ENCODE peak calls at places on chromosomes 5 and 9, in four cellular contexts. R, O, N and J are unnamed samples.

GRCh38 chr9:128001411-128002298 is 20.9 kb upstream of the EEIG1 start:
- DNase-seq in R (no peak), O (peak), N (no peak), J (no peak)

GRCh38 chr9:95044731-95045508 is 272.6 kb downstream of the FANCC start:
- DNase-seq in R (no peak), O (no peak), N (no peak), J (no peak)

GRCh38 chr5:89313044-89313443 is 430.1 kb upstream of the MEF2C start:
- DNase-seq in R (peak), O (no peak), N (no peak), J (peak)

GRCh38 chr5:14676320-14676719 is 11.8 kb downstream of the OTULIN start:
- DNase-seq in R (no peak), O (no peak), N (no peak), J (no peak)

GRCh38 chr9:135693265-135693664 is 6.0 kb downstream of the SOHLH1 start:
- DNase-seq in R (no peak), O (no peak), N (no peak), J (no peak)

GRCh38 chr9:93955356-93956182 is 414 bp upstream of the BARX1 start:
- DNase-seq in R (no peak), O (no peak), N (no peak), J (peak)

GRCh38 chr5:109105631-109106267 is 304.0 kb downstream of the PJA2 start:
- DNase-seq in R (no peak), O (no peak), N (no peak), J (peak)

GRCh38 chr9:116899337-116900006 is 212.4 kb downstream of the TRIM32 start:
- DNase-seq in R (no peak), O (no peak), N (no peak), J (no peak)

GRCh38 chr9:93268551-93269314 is 84.8 kb downstream of the WNK2 start:
- DNase-seq in R (no peak), O (no peak), N (no peak), J (no peak)

GRCh38 chr9:28093141-28093540 is 519.9 kb upstream of the C9orf72 start:
- DNase-seq in R (no peak), O (no peak), N (no peak), J (no peak)

GRCh38 chr9:93224591-93224990 is 40.7 kb downstream of the WNK2 start:
- DNase-seq in R (peak), O (no peak), N (peak), J (no peak)

GRCh38 chr9:120944434-120945125 is 18.0 kb upstream of the TRAF1 start:
- DNase-seq in R (no peak), O (no peak), N (no peak), J (no peak)

GRCh38 chr9:117555964-117556629 is 141.2 kb upstream of the ASTN2 start:
- DNase-seq in R (no peak), O (peak), N (peak), J (peak)

GRCh38 chr5:95554331-95554646 is 488 bp downstream of the SKIC3 start:
- DNase-seq in R (no peak), O (no peak), N (no peak), J (no peak)

GRCh38 chr5:153952893-153953292 is 85.8 kb downstream of the FAM114A2 start:
- DNase-seq in R (no peak), O (no peak), N (no peak), J (no peak)

GRCh38 chr5:172110921-172111873 is 76.8 kb downstream of the STK10 start:
- DNase-seq in R (no peak), O (peak), N (no peak), J (no peak)

GRCh38 chr5:115586525-115587146 is 15.6 kb downstream of the TICAM2 start:
- DNase-seq in R (no peak), O (peak), N (peak), J (no peak)

GRCh38 chr9:2486988-2487387 is 134.6 kb upstream of the VLDLR start:
- DNase-seq in R (no peak), O (no peak), N (no peak), J (no peak)

GRCh38 chr9:4397917-4398316 is 92.4 kb upstream of the SLC1A1 start:
- DNase-seq in R (no peak), O (no peak), N (no peak), J (no peak)

GRCh38 chr5:13943691-13944090 is 797 bp downstream of the DNAH5 start:
- DNase-seq in R (no peak), O (no peak), N (no peak), J (no peak)

GRCh38 chr9:130128251-130128650 is 44.0 kb upstream of the NCS1 start:
- DNase-seq in R (no peak), O (no peak), N (no peak), J (no peak)

GRCh38 chr5:37831821-37832524 is 7.9 kb downstream of the GDNF start:
- DNase-seq in R (no peak), O (no peak), N (peak), J (no peak)

GRCh38 chr5:170184007-170184687 is 48.6 kb upstream of the C5orf58 start:
- DNase-seq in R (peak), O (peak), N (peak), J (peak)

GRCh38 chr9:85425153-85425611 is 316.6 kb downstream of the AGTPBP1 start:
- DNase-seq in R (peak), O (peak), N (peak), J (peak)

GRCh38 chr5:176713409-176713808 is 66.1 kb downstream of the TSPAN17 start:
- DNase-seq in R (no peak), O (no peak), N (no peak), J (no peak)

GRCh38 chr9:104232781-104233341 is 138.8 kb downstream of the SMC2 start:
- DNase-seq in R (no peak), O (no peak), N (no peak), J (no peak)

GRCh38 chr5:132233811-132234683 is 6.4 kb upstream of the P4HA2 start:
- DNase-seq in R (no peak), O (no peak), N (no peak), J (no peak)

GRCh38 chr9:91884746-91885687 is 65.0 kb downstream of the ROR2 start:
- DNase-seq in R (no peak), O (no peak), N (peak), J (no peak)

GRCh38 chr9:72772641-72773040 is 180.2 kb downstream of the ALDH1A1 start:
- DNase-seq in R (no peak), O (no peak), N (no peak), J (no peak)

GRCh38 chr9:15834541-15834940 is 281.7 kb downstream of the CCDC171 start:
- DNase-seq in R (no peak), O (no peak), N (no peak), J (no peak)

GRCh38 chr9:110152704-110153374 is 55.1 kb downstream of the C9orf152 start:
- DNase-seq in R (peak), O (peak), N (peak), J (peak)

GRCh38 chr5:97658116-97658900 is 475.3 kb upstream of the RIOK2 start:
- DNase-seq in R (no peak), O (no peak), N (no peak), J (no peak)

GRCh38 chr9:107491081-107492053 is 1.8 kb upstream of the KLF4 start:
- DNase-seq in R (no peak), O (no peak), N (no peak), J (no peak)

GRCh38 chr5:175690025-175690424 is 32.2 kb downstream of the HRH2 start:
- DNase-seq in R (no peak), O (no peak), N (no peak), J (no peak)

GRCh38 chr5:34015120-34015807 is 7.4 kb upstream of the AMACR start:
- DNase-seq in R (no peak), O (no peak), N (no peak), J (no peak)

GRCh38 chr5:166240705-166241104 is 2050.7 kb upstream of the WWC1 start:
- DNase-seq in R (no peak), O (no peak), N (no peak), J (no peak)

GRCh38 chr5:110665184-110665726 is 61.2 kb downstream of the TMEM232 start:
- DNase-seq in R (no peak), O (no peak), N (no peak), J (no peak)

DNA sequence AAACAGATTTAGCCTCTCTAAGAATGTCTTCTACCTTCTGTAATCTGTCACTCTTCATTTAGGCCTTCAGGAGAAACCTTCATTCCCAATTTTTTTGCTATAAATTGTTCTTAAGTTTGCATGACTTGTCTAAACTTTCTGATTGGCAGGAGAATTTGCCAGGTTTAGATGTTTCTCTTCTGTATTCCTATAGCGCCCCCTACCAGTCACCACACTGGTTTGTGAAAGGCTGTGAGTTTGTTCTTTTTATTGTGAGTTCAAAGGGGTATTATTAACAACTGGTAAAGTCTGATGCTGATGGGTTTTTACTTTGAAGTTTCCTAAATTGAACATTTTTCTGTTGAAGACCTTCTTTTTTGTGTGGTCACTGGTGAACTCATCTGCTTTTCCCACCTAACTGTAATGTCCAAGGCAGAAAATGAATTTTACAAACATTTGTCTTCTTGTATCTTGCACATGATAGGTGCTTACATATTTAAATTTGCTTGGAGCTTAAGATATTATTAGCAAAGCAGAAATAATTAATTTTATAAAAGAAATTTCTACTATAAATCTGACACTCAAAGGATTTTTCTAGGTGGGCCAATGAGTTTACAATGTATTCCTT is 18.4 kb upstream of the F2RL2 start:
- DNase-seq in R (peak), O (peak), N (peak), J (peak)
- TF ChIP-seq TCF7L2 in R (no peak), O (no peak), N (no peak), J (no peak)

DNA sequence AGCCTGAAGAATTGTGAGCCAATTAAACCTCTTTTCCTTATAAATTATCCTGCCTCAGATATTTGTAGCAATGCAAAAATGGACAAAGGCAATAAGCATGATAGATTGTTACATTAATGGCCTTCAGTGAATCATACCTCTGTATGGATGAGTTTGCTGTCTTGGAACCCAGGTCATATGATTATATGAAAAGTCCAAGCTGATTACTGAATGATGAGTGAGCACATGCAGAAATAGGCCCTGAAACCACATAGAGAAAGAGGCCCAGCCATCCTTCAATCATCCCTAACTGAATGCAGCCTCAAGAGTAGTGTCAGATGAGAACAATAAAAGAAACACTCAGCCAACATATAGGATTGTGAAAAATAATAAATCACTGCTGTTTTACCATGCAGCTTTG is 36.5 kb upstream of the SHISAL2B start:
- DNase-seq in R (no peak), O (no peak), N (no peak), J (no peak)
- TF ChIP-seq REST in R (no peak), O (no peak), N (no peak), J (no peak)

DNA sequence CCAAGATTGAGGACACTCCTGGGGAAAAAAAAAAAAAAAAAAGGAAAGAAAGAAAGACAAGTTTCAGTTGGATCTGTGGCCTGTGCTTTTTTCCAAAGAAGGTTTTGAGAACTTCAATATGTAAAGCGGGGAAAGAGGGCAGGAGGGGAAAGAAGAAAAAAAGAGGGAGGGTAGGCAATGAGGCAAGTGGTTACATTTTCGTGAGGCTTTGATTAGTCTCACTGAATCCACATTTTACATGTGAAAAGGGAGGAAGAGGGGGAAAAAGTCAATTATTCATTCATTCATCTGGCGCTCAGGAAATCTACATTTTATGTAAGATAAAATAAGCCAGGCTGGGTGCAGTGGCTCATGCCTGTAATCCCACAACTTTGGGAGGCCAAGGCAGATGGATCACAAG is 315.2 kb upstream of the PAPPA start:
- DNase-seq in R (no peak), O (no peak), N (no peak), J (no peak)
- H3K27ac ChIP-seq in R (no peak), O (no peak), N (no peak), J (no peak)

GRCh38 chr5:149667084-149667826 is 62.9 kb upstream of the PPARGC1B start:
- DNase-seq in R (peak), O (peak), N (peak), J (peak)
- TF ChIP-seq TCF7L2 in R (no peak), O (no peak), N (no peak), J (no peak)

GRCh38 chr5:159263569-159263905 is 447 bp downstream of the UBLCP1 start:
- DNase-seq in R (no peak), O (no peak), N (no peak), J (no peak)
- TF ChIP-seq REST in R (no peak), O (no peak), N (no peak), J (no peak)

GRCh38 chr5:127303404-127303803 is 12.8 kb downstream of the MEGF10 start:
- DNase-seq in R (no peak), O (no peak), N (no peak), J (no peak)
- H3K27ac ChIP-seq in R (no peak), O (no peak), N (no peak), J (no peak)

DNA sequence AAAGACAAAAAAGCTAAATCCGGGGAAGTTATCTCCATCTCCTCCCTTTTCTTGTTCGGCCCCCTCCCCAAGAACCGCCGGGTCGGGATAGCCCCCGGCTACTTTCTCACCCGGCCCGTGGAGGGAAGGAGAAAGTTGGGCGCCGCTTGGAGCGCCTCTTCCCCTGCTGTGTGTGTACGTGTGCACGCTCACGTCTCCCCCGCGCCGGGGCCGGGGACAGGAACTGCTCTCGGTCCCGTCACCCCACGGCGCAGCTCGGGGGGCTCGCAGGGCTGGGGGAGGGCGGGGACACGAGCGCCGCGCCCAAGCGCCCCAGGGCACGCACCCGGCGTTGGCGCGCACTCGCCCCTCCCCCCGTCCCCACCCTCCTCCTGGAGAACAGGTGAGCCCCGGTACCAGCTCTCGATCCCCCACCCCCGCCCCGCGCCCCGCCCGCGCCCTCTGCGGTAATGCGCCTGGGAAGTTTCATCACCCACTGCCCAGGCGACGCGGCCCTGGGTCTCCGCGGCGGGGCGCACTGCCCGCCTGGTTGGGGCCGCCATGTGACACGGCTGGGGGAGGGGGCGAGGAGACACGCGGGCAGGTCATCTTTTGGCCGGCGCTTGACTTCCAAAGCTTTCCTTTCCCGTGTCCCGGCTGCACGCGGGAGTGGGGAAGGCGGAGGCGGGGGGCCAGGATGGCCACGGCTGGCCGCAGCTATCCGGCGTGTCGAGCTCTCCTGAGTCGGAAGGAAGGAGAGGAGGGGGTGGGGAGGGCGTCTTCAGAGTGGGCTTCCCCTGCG is 1.3 kb upstream of the STC2 start:
- DNase-seq in R (peak), O (no peak), N (peak), J (no peak)
- TF ChIP-seq TCF7L2 in R (no peak), O (no peak), N (no peak), J (no peak)

GRCh38 chr5:158600679-158601078 is 499.0 kb downstream of the EBF1 start:
- DNase-seq in R (no peak), O (no peak), N (no peak), J (no peak)
- TF ChIP-seq REST in R (no peak), O (no peak), N (no peak), J (no peak)